ENCODE peak calls at places on chromosomes 2 and 18, in seven cellular contexts. One of them, this sample, is unnamed.

GRCh38 chr2:85588218-85589044 is 4.2 kb downstream of the VAMP5 start:
- DNase-seq in neural crest cell: no peak
- DNase-seq in 8988T: no peak
- DNase-seq in effector CD4-positive, alpha-beta T cell: no peak
- DNase-seq in WTC11: no peak
- DNase-seq in HFF-Myc: no peak
- DNase-seq in NCI-H2029 treated with DMSO at 0.1 percent for 48 hours: no peak
- DNase-seq in this sample: no peak

GRCh38 chr18:56221195-56222065 is 417.0 kb downstream of the TXNL1 start:
- DNase-seq in neural crest cell: no peak
- DNase-seq in 8988T: no peak
- DNase-seq in HFF-Myc: no peak
- DNase-seq in WTC11: no peak
- DNase-seq in NCI-H2029 treated with DMSO at 0.1 percent for 48 hours: no peak
- DNase-seq in effector CD4-positive, alpha-beta T cell: no peak
- DNase-seq in this sample: no peak

GRCh38 chr2:167215595-167215994 is 327.3 kb downstream of the XIRP2 start:
- DNase-seq in 8988T: no peak
- DNase-seq in HFF-Myc: no peak
- DNase-seq in neural crest cell: no peak
- DNase-seq in effector CD4-positive, alpha-beta T cell: no peak
- DNase-seq in NCI-H2029 treated with DMSO at 0.1 percent for 48 hours: no peak
- DNase-seq in WTC11: peak
- DNase-seq in this sample: no peak

GRCh38 chr18:30175061-30175574 is 867.4 kb downstream of the DSC3 start:
- DNase-seq in effector CD4-positive, alpha-beta T cell: no peak
- DNase-seq in 8988T: no peak
- DNase-seq in WTC11: no peak
- DNase-seq in HFF-Myc: no peak
- DNase-seq in NCI-H2029 treated with DMSO at 0.1 percent for 48 hours: no peak
- DNase-seq in neural crest cell: no peak
- DNase-seq in this sample: no peak

GRCh38 chr2:55052087-55053061 is 2.1 kb upstream of the RTN4 start:
- DNase-seq in WTC11: no peak
- DNase-seq in 8988T: no peak
- DNase-seq in NCI-H2029 treated with DMSO at 0.1 percent for 48 hours: no peak
- DNase-seq in effector CD4-positive, alpha-beta T cell: no peak
- DNase-seq in HFF-Myc: no peak
- DNase-seq in neural crest cell: no peak
- DNase-seq in this sample: no peak

GRCh38 chr2:190318931-190319556 is 582 bp downstream of the HIBCH start:
- DNase-seq in NCI-H2029 treated with DMSO at 0.1 percent for 48 hours: no peak
- DNase-seq in neural crest cell: peak
- DNase-seq in WTC11: no peak
- DNase-seq in HFF-Myc: no peak
- DNase-seq in 8988T: no peak
- DNase-seq in effector CD4-positive, alpha-beta T cell: no peak
- DNase-seq in this sample: no peak

GRCh38 chr2:238450440-238450861 is 23.7 kb downstream of the ASB1 start:
- DNase-seq in effector CD4-positive, alpha-beta T cell: no peak
- DNase-seq in 8988T: no peak
- DNase-seq in HFF-Myc: no peak
- DNase-seq in NCI-H2029 treated with DMSO at 0.1 percent for 48 hours: no peak
- DNase-seq in neural crest cell: no peak
- DNase-seq in WTC11: no peak
- DNase-seq in this sample: no peak

GRCh38 chr2:16656784-16657391 is 8.7 kb downstream of the CYRIA start:
- DNase-seq in neural crest cell: no peak
- DNase-seq in WTC11: no peak
- DNase-seq in 8988T: no peak
- DNase-seq in NCI-H2029 treated with DMSO at 0.1 percent for 48 hours: no peak
- DNase-seq in effector CD4-positive, alpha-beta T cell: no peak
- DNase-seq in HFF-Myc: no peak
- DNase-seq in this sample: no peak

GRCh38 chr2:235603659-235604058 is 109.8 kb downstream of the AGAP1 start:
- DNase-seq in 8988T: no peak
- DNase-seq in HFF-Myc: no peak
- DNase-seq in effector CD4-positive, alpha-beta T cell: no peak
- DNase-seq in NCI-H2029 treated with DMSO at 0.1 percent for 48 hours: no peak
- DNase-seq in neural crest cell: no peak
- DNase-seq in WTC11: no peak
- DNase-seq in this sample: no peak

GRCh38 chr2:69717902-69718301 is 24.0 kb upstream of the ANXA4 start:
- DNase-seq in neural crest cell: no peak
- DNase-seq in effector CD4-positive, alpha-beta T cell: no peak
- DNase-seq in HFF-Myc: no peak
- DNase-seq in 8988T: no peak
- DNase-seq in NCI-H2029 treated with DMSO at 0.1 percent for 48 hours: no peak
- DNase-seq in WTC11: no peak
- DNase-seq in this sample: no peak

GRCh38 chr2:110959233-110959632 is 161.5 kb upstream of the BCL2L11 start:
- DNase-seq in effector CD4-positive, alpha-beta T cell: no peak
- DNase-seq in NCI-H2029 treated with DMSO at 0.1 percent for 48 hours: no peak
- DNase-seq in 8988T: no peak
- DNase-seq in HFF-Myc: no peak
- DNase-seq in neural crest cell: no peak
- DNase-seq in WTC11: no peak
- DNase-seq in this sample: no peak

GRCh38 chr18:75128911-75129716 is 79.8 kb downstream of the PTGR3 start:
- DNase-seq in HFF-Myc: no peak
- DNase-seq in NCI-H2029 treated with DMSO at 0.1 percent for 48 hours: no peak
- DNase-seq in 8988T: no peak
- DNase-seq in WTC11: no peak
- DNase-seq in effector CD4-positive, alpha-beta T cell: no peak
- DNase-seq in neural crest cell: no peak
- DNase-seq in this sample: no peak

GRCh38 chr2:143205106-143205764 is 76.0 kb downstream of the ARHGAP15 start:
- DNase-seq in HFF-Myc: no peak
- DNase-seq in 8988T: no peak
- DNase-seq in WTC11: no peak
- DNase-seq in neural crest cell: no peak
- DNase-seq in NCI-H2029 treated with DMSO at 0.1 percent for 48 hours: no peak
- DNase-seq in effector CD4-positive, alpha-beta T cell: no peak
- DNase-seq in this sample: no peak

GRCh38 chr2:2189112-2189398 is 142.0 kb downstream of the MYT1L start:
- DNase-seq in effector CD4-positive, alpha-beta T cell: no peak
- DNase-seq in 8988T: no peak
- DNase-seq in WTC11: no peak
- DNase-seq in NCI-H2029 treated with DMSO at 0.1 percent for 48 hours: no peak
- DNase-seq in HFF-Myc: no peak
- DNase-seq in neural crest cell: no peak
- DNase-seq in this sample: no peak

GRCh38 chr2:20930928-20931327 is 108.0 kb upstream of the LDAH start:
- DNase-seq in effector CD4-positive, alpha-beta T cell: no peak
- DNase-seq in HFF-Myc: peak
- DNase-seq in neural crest cell: no peak
- DNase-seq in NCI-H2029 treated with DMSO at 0.1 percent for 48 hours: no peak
- DNase-seq in 8988T: no peak
- DNase-seq in WTC11: no peak
- DNase-seq in this sample: no peak

GRCh38 chr18:51651761-51652160 is 454.3 kb upstream of the MEX3C start:
- DNase-seq in neural crest cell: no peak
- DNase-seq in HFF-Myc: no peak
- DNase-seq in 8988T: no peak
- DNase-seq in NCI-H2029 treated with DMSO at 0.1 percent for 48 hours: no peak
- DNase-seq in effector CD4-positive, alpha-beta T cell: no peak
- DNase-seq in WTC11: no peak
- DNase-seq in this sample: no peak

GRCh38 chr18:48672671-48673340 is 134.0 kb downstream of the CTIF start:
- DNase-seq in 8988T: no peak
- DNase-seq in NCI-H2029 treated with DMSO at 0.1 percent for 48 hours: no peak
- DNase-seq in HFF-Myc: no peak
- DNase-seq in neural crest cell: no peak
- DNase-seq in WTC11: no peak
- DNase-seq in effector CD4-positive, alpha-beta T cell: no peak
- DNase-seq in this sample: no peak

GRCh38 chr2:120289221-120289906 is 36.7 kb downstream of the RALB start:
- DNase-seq in effector CD4-positive, alpha-beta T cell: no peak
- DNase-seq in 8988T: no peak
- DNase-seq in NCI-H2029 treated with DMSO at 0.1 percent for 48 hours: no peak
- DNase-seq in WTC11: no peak
- DNase-seq in neural crest cell: no peak
- DNase-seq in HFF-Myc: no peak
- DNase-seq in this sample: no peak

GRCh38 chr18:76259726-76260125 is 235.3 kb downstream of the ZNF516 start:
- DNase-seq in 8988T: no peak
- DNase-seq in HFF-Myc: no peak
- DNase-seq in NCI-H2029 treated with DMSO at 0.1 percent for 48 hours: no peak
- DNase-seq in effector CD4-positive, alpha-beta T cell: no peak
- DNase-seq in WTC11: no peak
- DNase-seq in neural crest cell: no peak
- DNase-seq in this sample: no peak

This sample was measured in D721Med.